ENCODE peak calls at places on chromosome 20, in eight cellular contexts. F is PC-9, N is fibroblast of villous mesenchyme, O is brain microvascular endothelial cell, K is NCI-H1092 treated with DMSO at 0.1 percent for 48 hours, Q is small intestine, E is mesendoderm, L is GM04504. X is an unnamed sample.
A peak's percentile ranks its signal among the peaks of the same experiment; 100 is the strongest.

GRCh38 chr20:58665606-58666005 is 14.5 kb downstream of the STX16 start:
- DNase-seq in F (no peak), N (no peak), O (no peak), K (no peak), Q (no peak), E (no peak), L (no peak), X (no peak)

GRCh38 chr20:4439461-4439860 is 282.2 kb upstream of the PRND start:
- DNase-seq in F (no peak), N (no peak), O (no peak), K (no peak), Q (no peak), E (no peak), L (no peak), X (no peak)

GRCh38 chr20:6828794-6829423 is 61.4 kb downstream of the BMP2 start:
- DNase-seq in F (peak; percentile 13), N (peak; percentile 59), O (peak; percentile 68), K (peak; percentile 63), Q (peak; percentile 73), E (peak; percentile 82), L (peak; percentile 36), X (peak; percentile 16)

GRCh38 chr20:51029963-51030930 is 7.3 kb upstream of the KCNG1 start:
- DNase-seq in F (no peak), N (no peak), O (no peak), K (no peak), Q (no peak), E (no peak), L (peak; percentile 40), X (no peak)

GRCh38 chr20:12152996-12153395 is 235.3 kb downstream of the BTBD3 start:
- DNase-seq in F (no peak), N (peak; percentile 79), O (no peak), K (no peak), Q (no peak), E (no peak), L (no peak), X (peak; percentile 5)

GRCh38 chr20:44104807-44105517 is 82.0 kb downstream of the JPH2 start:
- DNase-seq in F (peak; percentile 41), N (peak; percentile 59), O (peak; percentile 39), K (peak; percentile 20), Q (no peak), E (no peak), L (no peak), X (peak; percentile 45)

GRCh38 chr20:11880694-11881093 is 37.0 kb upstream of the BTBD3 start:
- DNase-seq in F (peak; percentile 27), N (peak; percentile 7), O (no peak), K (no peak), Q (no peak), E (peak; percentile 14), L (no peak), X (no peak)

GRCh38 chr20:32651537-32651936 is 22.2 kb downstream of the C20orf203 start:
- DNase-seq in F (peak; percentile 24), N (no peak), O (no peak), K (no peak), Q (no peak), E (no peak), L (no peak), X (peak; percentile 58)

GRCh38 chr20:24132246-24132645 is 143.7 kb upstream of the GGTLC1 start:
- DNase-seq in F (peak; percentile 53), N (no peak), O (no peak), K (no peak), Q (no peak), E (peak; percentile 19), L (no peak), X (no peak)

GRCh38 chr20:43723194-43723593 is 3.6 kb downstream of the GTSF1L start:
- DNase-seq in F (no peak), N (no peak), O (no peak), K (no peak), Q (no peak), E (no peak), L (peak; percentile 20), X (no peak)

GRCh38 chr20:59725476-59726119 is 121.3 kb downstream of the PHACTR3 start:
- DNase-seq in F (no peak), N (no peak), O (no peak), K (no peak), Q (no peak), E (peak; percentile 0), L (no peak), X (no peak)

GRCh38 chr20:54497931-54498718 is 22.7 kb downstream of the DOK5 start:
- DNase-seq in F (no peak), N (no peak), O (no peak), K (no peak), Q (no peak), E (no peak), L (no peak), X (no peak)

X was measured in DMS79 treated with DMSO at 0.1 percent for 48 hours.